ENCODE peak calls at places on chromosomes 4 and X, in five cellular contexts. V is mammary epithelial cell, M is GM23248, C is pancreas, J is iris pigment epithelial cell. R is an unnamed sample.

GRCh38 chrX:103565197-103565596 is 20.1 kb upstream of the TCEAL4 start:
- DNase-seq in V (no peak), M (peak), C (no peak), J (no peak), R (no peak)

GRCh38 chrX:102604327-102604726 is 5.0 kb downstream of the ARMCX5 start:
- DNase-seq in V (no peak), M (no peak), C (no peak), J (no peak), R (no peak)

GRCh38 chr4:80422727-80423404 is 87.3 kb downstream of the CFAP299 start:
- DNase-seq in V (no peak), M (no peak), C (no peak), J (no peak), R (no peak)

GRCh38 chr4:5780831-5781480 is 70.0 kb downstream of the EVC start:
- DNase-seq in V (no peak), M (peak), C (no peak), J (peak), R (no peak)

GRCh38 chrX:65578346-65578745 is 43.8 kb upstream of the LAS1L start:
- DNase-seq in V (no peak), M (no peak), C (no peak), J (no peak), R (no peak)

GRCh38 chrX:152641256-152641875 is 3.7 kb downstream of the GABRQ start:
- DNase-seq in V (no peak), M (no peak), C (no peak), J (no peak), R (no peak)

GRCh38 chr4:138279286-138279685 is 37.1 kb upstream of the SLC7A11 start:
- DNase-seq in V (no peak), M (no peak), C (no peak), J (no peak), R (no peak)

GRCh38 chr4:40349561-40350198 is 14.5 kb downstream of the CHRNA9 start:
- DNase-seq in V (no peak), M (peak), C (no peak), J (peak), R (no peak)

GRCh38 chrX:41127476-41128192 is 42.4 kb downstream of the USP9X start:
- DNase-seq in V (no peak), M (no peak), C (no peak), J (no peak), R (no peak)

GRCh38 chr4:18641334-18641733 is 619.8 kb upstream of the LCORL start:
- DNase-seq in V (no peak), M (no peak), C (no peak), J (no peak), R (no peak)

GRCh38 chr4:168498259-168498658 is 1.4 kb downstream of the PALLD start:
- DNase-seq in V (no peak), M (no peak), C (no peak), J (peak), R (no peak)

GRCh38 chr4:118889313-118889694 is 650 bp downstream of the SYNPO2 start:
- DNase-seq in V (no peak), M (peak), C (no peak), J (no peak), R (no peak)

GRCh38 chrX:44570524-44570923 is 27.9 kb upstream of the FUNDC1 start:
- DNase-seq in V (peak), M (peak), C (no peak), J (peak), R (no peak)

GRCh38 chr4:113157086-113157857 is 107.8 kb downstream of the ANK2 start:
- DNase-seq in V (no peak), M (no peak), C (no peak), J (no peak), R (no peak)

GRCh38 chr4:128379860-128380259 is 92.2 kb upstream of the PGRMC2 start:
- DNase-seq in V (no peak), M (peak), C (peak), J (no peak), R (peak)

GRCh38 chr4:138919094-138919936 is 96.3 kb upstream of the NOCT start:
- DNase-seq in V (peak), M (peak), C (peak), J (peak), R (peak)

GRCh38 chr4:160864253-160864652 is 1299.5 kb downstream of the FSTL5 start:
- DNase-seq in V (no peak), M (no peak), C (no peak), J (no peak), R (no peak)

GRCh38 chrX:34585561-34585960 is 71.5 kb downstream of the TMEM47 start:
- DNase-seq in V (no peak), M (no peak), C (no peak), J (peak), R (no peak)

GRCh38 chrX:2935364-2935748 is 6.2 kb upstream of the ARSD start:
- DNase-seq in V (no peak), M (no peak), C (no peak), J (no peak), R (no peak)

GRCh38 chr4:147865926-147866325 is 134.0 kb downstream of the ARHGAP10 start:
- DNase-seq in V (no peak), M (peak), C (no peak), J (peak), R (no peak)